ENCODE peak calls at places on chromosomes 12 and 14, in seven cellular contexts. A is A549, L is AG04450, R is mucosa of descending colon, F is AG09309, Q is brain microvascular endothelial cell, W is MCF 10A. X is an unnamed sample.

GRCh38 chr12:95224202-95225170 is 6.9 kb downstream of the VEZT start:
- DNase-seq in A (no peak), F (no peak), R (no peak), L (no peak), W (peak), Q (peak), X (no peak)

GRCh38 chr14:96080571-96080970 is 41.4 kb downstream of the C14orf132 start:
- DNase-seq in F (no peak), A (no peak), W (no peak), Q (no peak), R (no peak), L (no peak), X (no peak)

GRCh38 chr12:10959777-10960176 is 20.7 kb upstream of the TAS2R14 start:
- DNase-seq in W (peak), R (peak), F (no peak), L (no peak), A (no peak), Q (no peak), X (no peak)

GRCh38 chr12:11431486-11431885 is 36.1 kb upstream of the PRB2 start:
- DNase-seq in R (no peak), Q (no peak), W (no peak), A (no peak), L (no peak), F (no peak), X (no peak)

GRCh38 chr12:1913377-1914115 is 4.9 kb downstream of the CACNA2D4 start:
- DNase-seq in R (no peak), W (no peak), Q (no peak), L (no peak), F (no peak), A (no peak), X (no peak)

GRCh38 chr14:91317381-91318313 is 73.1 kb upstream of the GPR68 start:
- DNase-seq in W (peak), F (no peak), R (peak), A (no peak), L (no peak), Q (no peak), X (peak)

GRCh38 chr14:29442720-29443119 is 484.9 kb downstream of the PRKD1 start:
- DNase-seq in W (peak), Q (peak), A (no peak), R (no peak), L (no peak), F (peak), X (no peak)

GRCh38 chr14:31884238-31884637 is 192.9 kb upstream of the ARHGAP5 start:
- DNase-seq in R (no peak), L (no peak), A (no peak), Q (no peak), W (no peak), F (no peak), X (no peak)

GRCh38 chr12:74071182-74071581 is 466.5 kb upstream of the ATXN7L3B start:
- DNase-seq in F (no peak), Q (no peak), A (no peak), L (no peak), R (no peak), W (no peak), X (no peak)

GRCh38 chr14:36852853-36853634 is 191.4 kb downstream of the PAX9 start:
- DNase-seq in W (peak), A (no peak), L (no peak), R (peak), Q (no peak), F (peak), X (peak)

GRCh38 chr12:47080725-47081502 is 1.2 kb upstream of the AMIGO2 start:
- DNase-seq in F (no peak), R (peak), W (peak), A (no peak), Q (peak), L (no peak), X (peak)

GRCh38 chr12:30989754-30990153 is 63.2 kb downstream of the TSPAN11 start:
- DNase-seq in R (peak), Q (no peak), W (peak), A (peak), L (no peak), F (no peak), X (peak)

DNA sequence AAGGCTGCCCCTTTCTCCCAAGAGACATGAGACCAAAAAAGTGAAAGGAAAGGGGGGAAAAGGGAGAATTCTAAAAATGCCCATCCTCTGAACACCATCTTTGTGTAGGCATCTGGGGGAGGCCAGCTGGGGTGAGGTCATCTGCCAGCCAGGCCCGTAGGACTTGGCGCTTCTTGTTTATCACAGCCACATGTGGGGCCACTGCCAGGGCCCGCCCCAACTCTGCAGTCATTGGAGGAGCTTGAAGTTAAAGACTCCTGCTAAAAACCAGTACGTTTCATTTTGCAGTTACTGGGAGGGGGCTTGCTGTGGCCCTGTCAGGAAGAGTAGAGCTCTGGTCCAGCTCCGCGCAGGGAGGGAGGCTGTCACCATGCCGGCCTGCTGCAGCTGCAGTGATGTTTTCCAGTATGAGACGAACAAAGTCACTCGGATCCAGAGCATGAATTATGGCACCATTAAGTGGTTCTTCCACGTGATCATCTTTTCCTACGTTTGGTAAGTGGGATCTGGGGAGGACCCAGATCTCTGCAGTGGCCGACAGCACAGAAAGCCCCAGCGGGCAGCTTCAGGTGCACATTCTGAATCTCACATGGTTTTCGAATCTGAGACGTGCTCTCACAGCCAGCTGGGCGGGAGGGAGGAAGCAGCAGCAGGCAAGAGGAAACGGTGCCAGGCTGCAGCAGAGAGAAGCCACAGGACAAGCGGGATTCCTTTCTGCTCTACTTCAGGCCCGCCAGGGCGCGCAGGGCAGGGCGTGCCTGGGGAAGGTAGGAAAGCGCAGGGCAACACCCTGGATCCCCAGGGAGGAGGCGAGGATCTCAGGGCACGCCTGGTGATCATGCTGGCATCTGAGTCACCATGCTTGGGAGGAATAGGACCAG is at the start of gene P2RX7:
- DNase-seq in Q (peak), W (peak), R (peak), L (no peak), A (peak), F (peak), X (peak)
- TF ChIP-seq CTCF in Q (peak), W (peak), R (no peak), L (no peak), A (no peak), F (peak), X (no peak)

GRCh38 chr14:77139540-77140342 is 1.9 kb downstream of the ZDHHC22 start:
- DNase-seq in A (peak), F (no peak), W (peak), L (no peak), Q (no peak), R (peak), X (peak)
- TF ChIP-seq CTCF in A (peak), F (peak), W (peak), L (peak), Q (peak), R (no peak), X (peak)

DNA sequence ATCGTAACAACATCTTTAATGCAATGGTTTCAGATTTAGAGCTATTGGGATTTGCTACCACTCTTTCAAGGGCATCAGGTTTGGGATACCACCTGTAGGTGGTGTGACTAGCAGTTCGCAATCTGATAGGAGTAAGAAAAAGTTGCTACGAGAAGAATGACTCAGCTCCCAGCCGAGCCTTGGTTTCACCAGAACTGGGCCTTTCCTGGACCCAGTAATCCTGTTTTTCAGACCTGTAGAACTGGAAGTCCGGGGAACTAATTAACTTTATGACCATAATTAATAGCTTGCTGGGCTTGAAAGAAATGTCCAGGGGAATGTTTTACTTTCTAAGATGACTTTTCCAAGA is 770 bp downstream of the ABHD4 start:
- DNase-seq in W (peak), R (peak), L (no peak), A (peak), Q (peak), F (no peak), X (peak)
- TF ChIP-seq CTCF in W (peak), R (no peak), L (peak), A (peak), Q (peak), F (peak), X (peak)

GRCh38 chr12:14171111-14171510 is 189.7 kb upstream of the GRIN2B start:
- DNase-seq in Q (no peak), R (no peak), L (no peak), W (no peak), A (no peak), F (no peak), X (no peak)

GRCh38 chr12:14164266-14164665 is 182.9 kb upstream of the GRIN2B start:
- DNase-seq in L (no peak), Q (no peak), A (no peak), R (no peak), F (no peak), W (no peak), X (no peak)

DNA sequence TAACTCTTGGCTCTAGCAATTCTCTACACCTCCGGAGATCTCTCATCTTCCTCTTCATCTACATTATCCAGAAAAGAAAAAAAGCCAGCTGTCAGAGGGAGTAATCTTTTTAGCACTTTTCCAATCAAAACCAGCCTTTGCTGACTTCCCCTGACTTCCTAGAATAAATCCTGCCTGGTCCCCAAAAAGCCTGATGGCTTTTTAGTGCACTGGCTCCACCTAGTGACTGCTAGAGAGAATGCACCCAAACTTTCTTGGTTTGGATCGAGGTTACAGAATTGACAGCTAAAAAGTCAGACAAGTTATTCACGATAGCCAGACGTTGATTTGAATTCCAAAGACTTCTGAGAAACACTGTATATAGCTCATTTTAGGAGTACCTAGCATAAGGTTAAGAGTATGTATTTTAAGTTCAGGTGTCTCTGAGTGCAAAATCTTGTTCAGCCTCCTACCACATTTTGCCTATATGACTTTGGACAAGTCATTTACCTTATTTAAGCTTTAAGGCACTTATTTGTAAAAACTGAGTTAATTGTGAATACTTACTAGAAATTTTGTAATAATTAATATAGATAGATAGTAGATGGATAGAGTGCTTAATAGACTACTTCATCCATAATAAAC is 185.7 kb upstream of the GRIN2B start:
- DNase-seq in A (peak), L (peak), Q (peak), R (peak), F (peak), W (peak), X (peak)
- TF ChIP-seq CTCF in A (peak), L (peak), Q (peak), R (peak), F (peak), W (peak), X (peak)

GRCh38 chr14:51239813-51240803 is at the start of gene TMX1:
- DNase-seq in L (peak), F (peak), Q (peak), R (peak), W (peak), A (peak), X (peak)
- TF ChIP-seq CTCF in L (peak), F (no peak), Q (peak), R (no peak), W (no peak), A (no peak), X (no peak)

X was measured in body of pancreas.